ENCODE peak calls at places on chromosomes 5 and 9, in eight cellular contexts. W is endodermal cell, A is foreskin fibroblast, O is GM23248, Q is cardiac muscle cell, K is Karpas-422, X is BE2C, S is BJ. I is an unnamed sample.

GRCh38 chr5:124735169-124735858 is 11.1 kb downstream of the ZNF608 start:
- DNase-seq in X (peak; percentile 81), O (peak; percentile 89), K (no peak), Q (peak; percentile 80), S (peak; percentile 79), W (peak; percentile 84), A (peak; percentile 94), I (no peak)

GRCh38 chr9:130493476-130493875 is 48.7 kb downstream of the ASS1 start:
- DNase-seq in W (no peak), O (no peak), S (no peak), X (no peak), Q (no peak), K (no peak), A (no peak), I (no peak)

GRCh38 chr5:10416868-10417267 is 24.8 kb upstream of the ROPN1L start:
- DNase-seq in O (no peak), Q (no peak), S (no peak), W (no peak), A (no peak), X (no peak), K (no peak), I (no peak)

GRCh38 chr9:129929467-129930125 is 94.3 kb downstream of the USP20 start:
- DNase-seq in S (no peak), K (no peak), Q (no peak), A (no peak), X (peak; percentile 19), O (peak; percentile 60), W (no peak), I (no peak)

GRCh38 chr5:8843766-8844165 is 702.1 kb downstream of the SEMA5A start:
- DNase-seq in A (peak; percentile 96), Q (no peak), X (no peak), K (no peak), W (no peak), S (peak; percentile 80), O (peak; percentile 87), I (no peak)

GRCh38 chr5:60334281-60334713 is 365.7 kb downstream of the DEPDC1B start:
- DNase-seq in X (peak; percentile 37), Q (no peak), S (peak; percentile 25), A (peak; percentile 86), W (no peak), K (no peak), O (peak; percentile 86), I (no peak)

GRCh38 chr5:133238426-133239205 is 186.8 kb downstream of the HSPA4 start:
- DNase-seq in S (no peak), K (no peak), A (no peak), O (no peak), X (no peak), Q (no peak), W (no peak), I (no peak)

GRCh38 chr9:4832786-4833579 is 40.2 kb downstream of the RCL1 start:
- DNase-seq in Q (no peak), X (no peak), W (no peak), A (peak; percentile 96), K (no peak), S (peak; percentile 96), O (peak; percentile 97), I (peak; percentile 85)

GRCh38 chr9:97501177-97501971 is at the start of gene TMOD1:
- DNase-seq in W (peak; percentile 87), K (peak; percentile 83), O (peak; percentile 66), S (no peak), Q (peak; percentile 90), X (peak; percentile 89), A (peak; percentile 71), I (no peak)

GRCh38 chr9:72477862-72478564 is 43.4 kb upstream of the TMC1 start:
- DNase-seq in Q (peak; percentile 10), A (peak; percentile 73), O (peak; percentile 82), W (peak; percentile 54), X (no peak), K (no peak), S (no peak), I (no peak)

GRCh38 chr5:9108156-9108555 is 437.7 kb downstream of the SEMA5A start:
- DNase-seq in O (peak; percentile 28), W (no peak), X (no peak), Q (no peak), S (no peak), A (peak; percentile 92), K (no peak), I (no peak)

GRCh38 chr9:69785757-69786156 is 25.9 kb upstream of the PTAR1 start:
- DNase-seq in X (no peak), K (no peak), A (peak; percentile 65), W (no peak), S (no peak), Q (peak; percentile 44), O (peak; percentile 50), I (peak; percentile 52)

GRCh38 chr9:76943071-76943470 is 37.2 kb upstream of the PRUNE2 start:
- DNase-seq in S (no peak), W (no peak), K (no peak), O (no peak), Q (no peak), X (no peak), A (peak; percentile 4), I (no peak)

GRCh38 chr9:80125731-80126264 is 554.0 kb downstream of the TLE4 start:
- DNase-seq in W (no peak), X (no peak), Q (no peak), A (peak; percentile 6), O (no peak), S (no peak), K (no peak), I (no peak)

GRCh38 chr9:89374176-89374575 is 55.9 kb downstream of the SECISBP2 start:
- DNase-seq in X (no peak), S (no peak), Q (no peak), K (no peak), A (no peak), W (no peak), O (no peak), I (no peak)

GRCh38 chr9:21779397-21779796 is 23.0 kb upstream of the MTAP start:
- DNase-seq in W (no peak), X (no peak), S (no peak), K (no peak), Q (no peak), A (peak; percentile 68), O (peak; percentile 60), I (no peak)

GRCh38 chr5:75265731-75266130 is 29.1 kb upstream of the ANKRD31 start:
- DNase-seq in K (peak; percentile 63), A (peak; percentile 58), S (no peak), Q (peak; percentile 40), X (no peak), W (no peak), O (peak; percentile 55), I (peak; percentile 0)

GRCh38 chr9:104758974-104759373 is 5.0 kb upstream of the NIPSNAP3B start:
- DNase-seq in S (no peak), A (no peak), Q (no peak), K (no peak), O (no peak), X (no peak), W (no peak), I (no peak)

GRCh38 chr9:133115604-133116345 is 5.3 kb downstream of the RALGDS start:
- DNase-seq in Q (no peak), X (peak; percentile 42), W (no peak), K (peak; percentile 58), S (no peak), O (peak; percentile 87), A (peak; percentile 51), I (no peak)

DNA sequence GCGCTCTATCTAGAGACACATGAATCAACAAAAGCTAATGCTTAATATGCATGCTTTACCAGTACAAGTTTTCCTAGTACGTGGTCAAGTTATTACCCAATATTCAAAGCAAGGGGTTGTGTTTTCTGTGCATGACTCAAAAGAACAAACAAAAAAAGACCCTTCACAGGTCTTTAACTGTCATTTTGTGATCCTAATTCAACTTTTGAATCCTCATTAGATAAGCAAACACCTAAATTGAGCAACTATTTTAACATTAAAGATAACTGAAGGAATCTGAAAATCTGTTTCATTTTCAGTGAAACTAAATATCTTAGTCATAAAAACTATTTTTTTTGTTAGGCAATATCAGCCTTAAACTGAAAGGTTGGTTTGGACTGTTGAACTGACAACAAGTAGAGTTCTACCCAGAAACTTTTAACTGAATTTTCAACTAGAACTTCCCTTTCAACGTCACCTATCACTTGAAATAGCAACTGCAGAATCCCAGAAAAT is 12.5 kb downstream of the ST8SIA4 start:
- DNase-seq in S (no peak), W (no peak), O (peak; percentile 0), X (no peak), K (peak; percentile 62), A (no peak), Q (no peak), I (no peak)
- H3K4me3 ChIP-seq in S (no peak overlapping the region), W (no peak overlapping the region), O (no peak overlapping the region), X (no peak overlapping the region), K (peak overlapping the region; percentile 27), A (no peak overlapping the region), Q (no peak overlapping the region), I (no peak overlapping the region)

GRCh38 chr5:80192507-80193241 is 63.2 kb downstream of the SERINC5 start:
- DNase-seq in O (peak; percentile 46), X (no peak), A (peak; percentile 56), Q (peak; percentile 68), K (no peak), S (peak; percentile 26), W (peak; percentile 56), I (no peak)

GRCh38 chr5:80191991-80192398 is 63.9 kb downstream of the SERINC5 start:
- DNase-seq in X (no peak), O (peak; percentile 22), A (peak; percentile 5), K (no peak), W (peak; percentile 82), Q (peak; percentile 73), S (no peak), I (no peak)

GRCh38 chr5:80189701-80190100 is 66.1 kb downstream of the SERINC5 start:
- DNase-seq in W (no peak), A (no peak), Q (no peak), K (no peak), S (no peak), O (no peak), X (no peak), I (no peak)

GRCh38 chr5:80190960-80191359 is 64.9 kb downstream of the SERINC5 start:
- DNase-seq in Q (no peak), S (no peak), W (no peak), O (no peak), X (no peak), A (no peak), K (no peak), I (no peak)

GRCh38 chr5:80191397-80191796 is 64.5 kb downstream of the SERINC5 start:
- DNase-seq in K (no peak), A (no peak), O (no peak), X (no peak), Q (no peak), W (peak; percentile 26), S (no peak), I (no peak)
- H3K4me3 ChIP-seq in K (no peak overlapping the region), A (no peak overlapping the region), O (no peak overlapping the region), X (no peak overlapping the region), Q (no peak overlapping the region), W (no peak overlapping the region), S (no peak overlapping the region), I (no peak overlapping the region)

GRCh38 chr5:96087939-96088338 is 126.3 kb upstream of the ELL2 start:
- DNase-seq in S (no peak), O (no peak), A (no peak), X (no peak), Q (no peak), K (no peak), W (no peak), I (no peak)
- H3K4me3 ChIP-seq in S (no peak overlapping the region), O (no peak overlapping the region), A (no peak overlapping the region), X (no peak overlapping the region), Q (no peak overlapping the region), K (no peak overlapping the region), W (no peak overlapping the region), I (no peak overlapping the region)

DNA sequence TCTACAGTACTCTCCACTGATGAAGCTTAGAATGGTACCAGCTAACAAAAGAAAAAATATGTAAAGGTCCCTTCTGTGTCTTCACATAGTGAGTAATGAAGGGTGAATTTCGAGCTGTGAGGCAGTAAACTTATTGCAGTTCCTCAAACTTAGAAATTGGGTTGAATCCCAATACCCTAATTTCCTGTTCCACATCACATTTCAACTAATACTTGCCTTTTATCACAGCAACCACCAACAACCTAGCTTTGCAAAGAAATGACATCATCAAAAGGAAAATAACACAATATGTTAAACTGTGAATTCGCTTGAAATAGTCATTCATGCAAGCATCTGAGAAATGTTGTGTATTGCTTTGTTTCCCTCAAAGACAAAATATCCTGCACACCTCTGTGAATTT is 9.4 kb upstream of the TNFAIP8 start:
- DNase-seq in X (no peak), S (no peak), K (peak; percentile 54), O (no peak), W (no peak), Q (no peak), A (no peak), I (no peak)
- H3K4me3 ChIP-seq in X (no peak overlapping the region), S (no peak overlapping the region), K (peak overlapping the region; percentile 29), O (no peak overlapping the region), W (no peak overlapping the region), Q (no peak overlapping the region), A (no peak overlapping the region), I (no peak overlapping the region)

I was measured in AG04450.